ENCODE peak calls at places on chromosomes 1 and 21, in seven cellular contexts. M is suprapubic skin; R is uterus; V is keratinocyte; G is thoracic aorta; K is naive thymus-derived CD4-positive, alpha-beta T cell; X is GM23338. T is an unnamed sample.

GRCh38 chr1:6365047-6365446 is 28.5 kb downstream of the ACOT7 start:
- DNase-seq in X (no peak), K (peak; percentile 89), G (no peak), R (no peak), M (no peak), V (peak; percentile 45), T (no peak)

GRCh38 chr1:180778782-180779398 is 133.8 kb upstream of the KIAA1614 start:
- DNase-seq in X (peak; percentile 55), M (no peak), R (no peak), V (no peak), G (no peak), K (no peak), T (peak; percentile 6)

GRCh38 chr21:17925900-17926299 is 106.7 kb upstream of the C21orf91 start:
- DNase-seq in G (no peak), K (no peak), M (no peak), R (no peak), X (peak; percentile 43), V (no peak), T (peak; percentile 40)

GRCh38 chr1:159000627-159001026 is 9.1 kb upstream of the IFI16 start:
- DNase-seq in X (peak; percentile 54), V (no peak), K (no peak), G (peak; percentile 54), M (peak; percentile 95), R (peak; percentile 91), T (no peak)

GRCh38 chr21:38990424-38990794 is 184.7 kb downstream of the ETS2 start:
- DNase-seq in G (no peak), V (no peak), R (no peak), K (no peak), X (peak; percentile 11), M (no peak), T (no peak)

GRCh38 chr1:218305447-218306064 is 20.5 kb downstream of the RRP15 start:
- DNase-seq in M (no peak), K (no peak), R (no peak), X (no peak), V (no peak), G (no peak), T (no peak)

GRCh38 chr1:228487336-228488106 is at the start of gene RNF187:
- DNase-seq in M (peak; percentile 91), R (peak; percentile 91), V (no peak), K (no peak), G (peak; percentile 38), X (no peak), T (no peak)

GRCh38 chr21:7917729-7918128 is 2603.7 kb upstream of the TPTE start:
- DNase-seq in R (no peak), X (no peak), V (no peak), M (no peak), G (no peak), K (no peak), T (no peak)

GRCh38 chr1:30321996-30322858 is 401.2 kb downstream of the MATN1 start:
- DNase-seq in G (no peak), V (no peak), R (no peak), X (no peak), K (no peak), M (no peak), T (no peak)

GRCh38 chr1:202046227-202046626 is 35.8 kb downstream of the ELF3 start:
- DNase-seq in G (no peak), M (peak; percentile 78), K (no peak), V (no peak), R (no peak), X (no peak), T (no peak)

GRCh38 chr1:58439946-58440345 is 106.6 kb downstream of the OMA1 start:
- DNase-seq in V (no peak), R (no peak), M (no peak), G (no peak), K (no peak), X (no peak), T (no peak)

GRCh38 chr1:147773215-147773715 is 12.9 kb upstream of the GJA5 start:
- DNase-seq in G (no peak), V (no peak), X (peak; percentile 41), R (no peak), K (no peak), M (no peak), T (no peak)

GRCh38 chr1:119364640-119365039 is 3.9 kb upstream of the HAO2 start:
- DNase-seq in R (no peak), K (no peak), M (no peak), G (no peak), X (no peak), V (no peak), T (no peak)

GRCh38 chr1:150610576-150610975 is 18.8 kb downstream of the ENSA start:
- DNase-seq in G (no peak), X (no peak), R (no peak), V (no peak), K (no peak), M (no peak), T (no peak)

GRCh38 chr1:205440476-205441317 is 15.1 kb downstream of the BLACAT1 start:
- DNase-seq in K (peak; percentile 56), V (peak; percentile 88), G (no peak), X (peak; percentile 72), R (peak; percentile 49), M (no peak), T (peak; percentile 83)

GRCh38 chr1:98025858-98026257 is 105.0 kb upstream of the DPYD start:
- DNase-seq in K (no peak), X (no peak), V (no peak), R (no peak), G (no peak), M (no peak), T (no peak)

GRCh38 chr1:212491454-212491853 is 58.7 kb downstream of the NENF start:
- DNase-seq in X (no peak), R (no peak), K (no peak), M (peak; percentile 48), V (no peak), G (no peak), T (no peak)

GRCh38 chr1:16239972-16240491 is 3.0 kb upstream of the CPLANE2 start:
- DNase-seq in K (no peak), G (no peak), R (no peak), M (no peak), X (no peak), V (no peak), T (no peak)

GRCh38 chr1:24745711-24746582 is 700 bp downstream of the CLIC4 start:
- DNase-seq in K (no peak), X (peak; percentile 60), M (peak; percentile 84), G (peak; percentile 45), V (no peak), R (peak; percentile 71), T (no peak)

GRCh38 chr1:172531846-172532699 is 877 bp upstream of the SUCO start:
- DNase-seq in X (peak; percentile 98), M (peak; percentile 96), R (peak; percentile 86), V (peak; percentile 83), K (peak; percentile 97), G (peak; percentile 89), T (peak; percentile 91)

GRCh38 chr1:117616356-117616755 is 10.5 kb downstream of the TENT5C start:
- DNase-seq in X (no peak), R (no peak), M (no peak), V (no peak), G (no peak), K (no peak), T (no peak)

GRCh38 chr1:25431495-25432363 is 1.0 kb downstream of the MACO1 start:
- DNase-seq in K (no peak), G (no peak), V (no peak), R (peak; percentile 35), X (no peak), M (peak; percentile 66), T (peak; percentile 9)

GRCh38 chr1:8363764-8364301 is 45.9 kb downstream of the SLC45A1 start:
- DNase-seq in M (no peak), R (peak; percentile 18), V (no peak), G (no peak), K (no peak), X (no peak), T (peak; percentile 8)
- H3K36me3 ChIP-seq in M (peaks cover 80% of the 10 kb centered on the region), R (no peaks in the 10 kb centered on the region), V (peaks cover 27% of the 10 kb centered on the region), G (peaks cover 53% of the 10 kb centered on the region), K (peaks cover 22% of the 10 kb centered on the region), X (peaks cover 8% of the 10 kb centered on the region), T (peaks cover 76% of the 10 kb centered on the region)

GRCh38 chr1:54384471-54384870 is 21.7 kb downstream of the SSBP3 start:
- DNase-seq in K (no peak), X (no peak), V (no peak), M (no peak), R (no peak), G (no peak), T (no peak)
- H3K36me3 ChIP-seq in K (peaks cover 5% of the 10 kb centered on the region), X (peaks cover 3% of the 10 kb centered on the region), V (peaks cover 1% of the 10 kb centered on the region), M (peaks cover 6% of the 10 kb centered on the region), R (no peaks in the 10 kb centered on the region), G (peaks cover 3% of the 10 kb centered on the region), T (peaks cover 93% of the 10 kb centered on the region)

GRCh38 chr21:43748622-43749021 is 27.5 kb downstream of the CSTB start:
- DNase-seq in V (no peak), M (no peak), X (no peak), R (no peak), G (no peak), K (no peak), T (no peak)

GRCh38 chr21:43752758-43753438 is 23.2 kb downstream of the CSTB start:
- DNase-seq in M (no peak), R (no peak), V (no peak), X (no peak), G (no peak), K (no peak), T (no peak)

GRCh38 chr21:43751955-43752591 is 24.0 kb downstream of the CSTB start:
- DNase-seq in X (no peak), M (no peak), R (no peak), G (no peak), K (no peak), V (no peak), T (no peak)

GRCh38 chr21:43750339-43751033 is 25.6 kb downstream of the CSTB start:
- DNase-seq in G (no peak), K (no peak), V (no peak), M (no peak), R (no peak), X (no peak), T (no peak)

GRCh38 chr21:43749686-43750262 is 26.3 kb downstream of the CSTB start:
- DNase-seq in R (no peak), M (no peak), K (no peak), V (no peak), G (no peak), X (no peak), T (no peak)
- H3K36me3 ChIP-seq in R (no peaks in the 10 kb centered on the region), M (peaks cover 98% of the 10 kb centered on the region), K (no peaks in the 10 kb centered on the region), V (peaks cover 54% of the 10 kb centered on the region), G (peaks cover 59% of the 10 kb centered on the region), X (no peaks in the 10 kb centered on the region), T (peaks cover 83% of the 10 kb centered on the region)

GRCh38 chr1:222734740-222735139 is 2.3 kb upstream of the FAM177B start:
- DNase-seq in V (no peak), X (no peak), R (no peak), M (no peak), G (no peak), K (no peak), T (no peak)

GRCh38 chr1:222730866-222731265 is 6.1 kb upstream of the FAM177B start:
- DNase-seq in V (no peak), M (no peak), G (no peak), K (no peak), R (no peak), X (no peak), T (no peak)

GRCh38 chr1:222732216-222733159 is 4.5 kb upstream of the FAM177B start:
- DNase-seq in M (no peak), G (no peak), R (no peak), V (no peak), X (no peak), K (no peak), T (no peak)

DNA sequence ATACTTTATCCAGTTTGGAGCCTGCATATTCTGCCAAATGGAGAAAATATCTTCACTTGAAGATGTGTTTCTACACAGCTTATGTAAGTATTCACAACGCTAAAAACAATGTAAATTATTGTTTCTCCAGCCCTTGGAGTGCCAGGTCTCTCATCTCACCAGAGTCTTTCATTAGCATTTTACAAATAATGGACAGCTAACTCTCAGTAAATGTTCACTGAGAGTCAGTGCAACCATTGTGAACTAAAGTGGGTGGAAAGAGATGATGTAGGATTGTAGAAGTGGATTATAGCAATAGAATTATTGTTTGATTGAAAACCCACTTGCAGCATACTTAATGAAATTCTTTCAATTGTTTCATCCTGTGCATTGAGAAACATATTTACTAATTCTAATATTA is 8.3 kb upstream of the FAM177B start:
- DNase-seq in V (no peak), M (no peak), X (no peak), G (no peak), R (no peak), K (no peak), T (no peak)
- H3K36me3 ChIP-seq in V (peaks cover 11% of the 10 kb centered on the region), M (peaks cover 100% of the 10 kb centered on the region), X (peaks cover 42% of the 10 kb centered on the region), G (peaks cover 70% of the 10 kb centered on the region), R (no peaks in the 10 kb centered on the region), K (peaks cover 41% of the 10 kb centered on the region), T (no peaks in the 10 kb centered on the region)